ENCODE peak calls at places on chromosomes 3 and 15, in seven cellular contexts. One of them, this sample, is unnamed.
A peak's percentile ranks its signal among the peaks of the same experiment; 100 is the strongest.

GRCh38 chr3:182568756-182569155 is 224.5 kb upstream of the ATP11B start:
- DNase-seq in NCI-H774: peak; percentile 21
- DNase-seq in iris pigment epithelial cell: no peak
- DNase-seq in DMS 273 treated with DMSO at 0.1 percent for 48 hours: no peak
- DNase-seq in coronary artery: no peak
- DNase-seq in NCI-H2081: no peak
- DNase-seq in stimulated activated CD4-positive, alpha-beta T cell treated with anti-CD3 and anti-CD28 coated beads, Interleukin-1b, Interleukin-23, amount 100 ng/mL, for 1 hour: no peak
- DNase-seq in this sample: no peak

GRCh38 chr3:47009225-47010049 is 30.0 kb downstream of the NBEAL2 start:
- DNase-seq in coronary artery: peak; percentile 95
- DNase-seq in stimulated activated CD4-positive, alpha-beta T cell treated with anti-CD3 and anti-CD28 coated beads, Interleukin-1b, Interleukin-23, amount 100 ng/mL, for 1 hour: peak; percentile 34
- DNase-seq in NCI-H2081: peak; percentile 37
- DNase-seq in DMS 273 treated with DMSO at 0.1 percent for 48 hours: no peak
- DNase-seq in NCI-H774: no peak
- DNase-seq in iris pigment epithelial cell: peak; percentile 96
- DNase-seq in this sample: no peak

GRCh38 chr15:59691194-59691805 is 2.2 kb upstream of the BNIP2 start:
- DNase-seq in stimulated activated CD4-positive, alpha-beta T cell treated with anti-CD3 and anti-CD28 coated beads, Interleukin-1b, Interleukin-23, amount 100 ng/mL, for 1 hour: no peak
- DNase-seq in DMS 273 treated with DMSO at 0.1 percent for 48 hours: peak; percentile 4
- DNase-seq in coronary artery: no peak
- DNase-seq in iris pigment epithelial cell: peak; percentile 53
- DNase-seq in NCI-H774: peak; percentile 14
- DNase-seq in NCI-H2081: peak; percentile 28
- DNase-seq in this sample: no peak

GRCh38 chr3:21718161-21718765 is 32.7 kb downstream of the ZNF385D start:
- DNase-seq in stimulated activated CD4-positive, alpha-beta T cell treated with anti-CD3 and anti-CD28 coated beads, Interleukin-1b, Interleukin-23, amount 100 ng/mL, for 1 hour: no peak
- DNase-seq in coronary artery: peak; percentile 74
- DNase-seq in iris pigment epithelial cell: peak; percentile 90
- DNase-seq in NCI-H2081: no peak
- DNase-seq in DMS 273 treated with DMSO at 0.1 percent for 48 hours: peak; percentile 25
- DNase-seq in NCI-H774: no peak
- DNase-seq in this sample: no peak

GRCh38 chr15:98905981-98906711 is 101.4 kb downstream of the PGPEP1L start:
- DNase-seq in coronary artery: no peak
- DNase-seq in NCI-H2081: no peak
- DNase-seq in NCI-H774: no peak
- DNase-seq in stimulated activated CD4-positive, alpha-beta T cell treated with anti-CD3 and anti-CD28 coated beads, Interleukin-1b, Interleukin-23, amount 100 ng/mL, for 1 hour: no peak
- DNase-seq in iris pigment epithelial cell: peak; percentile 63
- DNase-seq in DMS 273 treated with DMSO at 0.1 percent for 48 hours: no peak
- DNase-seq in this sample: no peak

GRCh38 chr15:20351448-20351961 is 190.1 kb downstream of the GOLGA6L6 start:
- DNase-seq in iris pigment epithelial cell: no peak
- DNase-seq in DMS 273 treated with DMSO at 0.1 percent for 48 hours: no peak
- DNase-seq in NCI-H2081: no peak
- DNase-seq in coronary artery: no peak
- DNase-seq in stimulated activated CD4-positive, alpha-beta T cell treated with anti-CD3 and anti-CD28 coated beads, Interleukin-1b, Interleukin-23, amount 100 ng/mL, for 1 hour: no peak
- DNase-seq in NCI-H774: no peak
- DNase-seq in this sample: no peak

GRCh38 chr15:60102748-60103147 is 98.6 kb downstream of the FOXB1 start:
- DNase-seq in stimulated activated CD4-positive, alpha-beta T cell treated with anti-CD3 and anti-CD28 coated beads, Interleukin-1b, Interleukin-23, amount 100 ng/mL, for 1 hour: no peak
- DNase-seq in NCI-H774: no peak
- DNase-seq in iris pigment epithelial cell: no peak
- DNase-seq in DMS 273 treated with DMSO at 0.1 percent for 48 hours: no peak
- DNase-seq in coronary artery: no peak
- DNase-seq in NCI-H2081: no peak
- DNase-seq in this sample: no peak

GRCh38 chr15:91308209-91308608 is 208.2 kb downstream of the SV2B start:
- DNase-seq in DMS 273 treated with DMSO at 0.1 percent for 48 hours: no peak
- DNase-seq in stimulated activated CD4-positive, alpha-beta T cell treated with anti-CD3 and anti-CD28 coated beads, Interleukin-1b, Interleukin-23, amount 100 ng/mL, for 1 hour: no peak
- DNase-seq in NCI-H774: no peak
- DNase-seq in iris pigment epithelial cell: no peak
- DNase-seq in coronary artery: no peak
- DNase-seq in NCI-H2081: no peak
- DNase-seq in this sample: no peak

GRCh38 chr3:183253961-183254815 is 1.1 kb downstream of the B3GNT5 start:
- DNase-seq in iris pigment epithelial cell: peak; percentile 32
- DNase-seq in NCI-H774: peak; percentile 39
- DNase-seq in NCI-H2081: peak; percentile 61
- DNase-seq in coronary artery: no peak
- DNase-seq in stimulated activated CD4-positive, alpha-beta T cell treated with anti-CD3 and anti-CD28 coated beads, Interleukin-1b, Interleukin-23, amount 100 ng/mL, for 1 hour: no peak
- DNase-seq in DMS 273 treated with DMSO at 0.1 percent for 48 hours: no peak
- DNase-seq in this sample: no peak